ENCODE peak calls at places on chromosomes 1 and 21, in ten cellular contexts. Z is lower lobe of right lung; P is Peyer's patch; H is body of pancreas; S is AG10803; B is A673; C is uterus; K is BE2C; X is CD8-positive, alpha-beta T cell; G is left lung. V is an unnamed sample.

GRCh38 chr1:11701551-11701961 is 10.0 kb downstream of the DRAXIN start:
- DNase-seq in C (no peak), H (no peak), S (no peak), Z (no peak), G (no peak), P (no peak), X (no peak), B (peak; percentile 65), K (no peak), V (no peak)

GRCh38 chr1:20618550-20618949 is 14.7 kb upstream of the PINK1 start:
- DNase-seq in B (no peak), C (peak; percentile 51), S (no peak), X (no peak), G (no peak), Z (no peak), P (no peak), K (no peak), H (no peak), V (no peak)

GRCh38 chr1:193537266-193538003 is 351.0 kb upstream of the B3GALT2 start:
- DNase-seq in P (peak; percentile 79), X (no peak), C (no peak), G (no peak), B (no peak), H (no peak), S (no peak), Z (no peak), K (no peak), V (no peak)

GRCh38 chr1:46996659-46997281 is 26.7 kb upstream of the CYP4X1 start:
- DNase-seq in X (no peak), H (no peak), B (no peak), S (no peak), K (no peak), P (no peak), G (no peak), Z (no peak), C (no peak), V (no peak)

GRCh38 chr21:14982336-14982735 is 82.5 kb downstream of the NRIP1 start:
- DNase-seq in Z (no peak), C (no peak), X (no peak), K (no peak), B (no peak), P (no peak), H (no peak), G (no peak), S (no peak), V (no peak)

GRCh38 chr1:111320066-111320879 is 29.6 kb downstream of the CHIA start:
- DNase-seq in C (no peak), X (no peak), H (no peak), G (no peak), P (no peak), B (no peak), K (no peak), Z (no peak), S (no peak), V (no peak)

GRCh38 chr1:116508984-116509980 is 61.5 kb downstream of the CD58 start:
- DNase-seq in C (no peak), X (no peak), H (no peak), G (no peak), S (peak; percentile 81), K (no peak), Z (no peak), B (no peak), P (peak; percentile 82), V (no peak)

GRCh38 chr1:31639543-31639942 is 5.1 kb downstream of the PEF1 start:
- DNase-seq in C (no peak), H (no peak), B (peak; percentile 15), K (no peak), P (no peak), Z (no peak), S (peak; percentile 79), X (no peak), G (no peak), V (no peak)

DNA sequence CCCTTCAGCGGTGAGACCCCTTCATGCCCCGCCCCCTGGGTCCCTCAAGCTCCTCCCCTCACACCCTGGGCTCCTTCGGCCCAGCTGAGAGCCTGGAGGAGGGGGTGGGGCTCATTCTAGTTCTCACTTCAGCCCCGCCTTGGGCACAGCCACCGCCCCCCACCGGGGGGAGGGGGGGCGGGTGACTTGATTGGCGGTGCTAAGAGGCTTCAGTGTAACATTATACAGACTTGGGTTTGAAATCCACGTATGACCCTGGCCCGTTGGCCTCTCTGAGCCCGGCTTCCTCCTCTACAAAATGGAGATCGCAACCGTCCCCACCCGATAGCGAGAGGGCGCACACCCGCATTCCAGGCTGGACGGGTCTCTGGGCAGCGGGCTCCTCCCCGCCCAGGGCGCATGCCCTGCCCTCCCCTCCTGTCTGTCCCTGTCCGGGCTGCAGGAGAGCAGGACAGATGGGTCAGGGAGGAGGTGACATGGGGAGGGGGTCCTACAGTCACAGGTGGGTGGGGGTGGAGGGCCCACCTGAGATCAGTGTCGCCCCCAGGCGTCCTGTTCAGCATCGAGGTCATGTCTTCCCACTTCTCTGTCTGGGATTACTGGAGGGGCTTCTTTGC is 5.1 kb downstream of the CLCNKB start:
- DNase-seq in S (peak; percentile 24), G (peak; percentile 69), B (peak; percentile 92), K (peak; percentile 75), X (no peak), P (no peak), H (peak; percentile 67), Z (peak; percentile 72), C (peak; percentile 59), V (no peak)
- H3K4me3 ChIP-seq in S (peak overlapping the region; percentile 49), G (peak overlapping the region; percentile 26), B (peak overlapping the region; percentile 45), K (peak overlapping the region; percentile 34), X (peak overlapping the region; percentile 45), P (peak overlapping the region; percentile 26), H (no peak overlapping the region), Z (peak overlapping the region; percentile 54), C (peak overlapping the region; percentile 32), V (no peak overlapping the region)

GRCh38 chr1:160876311-160876710 is 8.7 kb downstream of the ITLN1 start:
- DNase-seq in G (no peak), C (no peak), H (no peak), B (no peak), K (no peak), Z (no peak), S (no peak), X (no peak), P (no peak), V (no peak)

GRCh38 chr1:160874935-160875334 is 10.0 kb downstream of the ITLN1 start:
- DNase-seq in C (no peak), Z (no peak), X (no peak), B (no peak), H (no peak), G (no peak), K (no peak), P (no peak), S (no peak), V (no peak)

GRCh38 chr1:160879056-160879455 is 5.9 kb downstream of the ITLN1 start:
- DNase-seq in K (no peak), H (no peak), G (no peak), C (no peak), B (no peak), S (no peak), Z (no peak), P (no peak), X (no peak), V (no peak)

DNA sequence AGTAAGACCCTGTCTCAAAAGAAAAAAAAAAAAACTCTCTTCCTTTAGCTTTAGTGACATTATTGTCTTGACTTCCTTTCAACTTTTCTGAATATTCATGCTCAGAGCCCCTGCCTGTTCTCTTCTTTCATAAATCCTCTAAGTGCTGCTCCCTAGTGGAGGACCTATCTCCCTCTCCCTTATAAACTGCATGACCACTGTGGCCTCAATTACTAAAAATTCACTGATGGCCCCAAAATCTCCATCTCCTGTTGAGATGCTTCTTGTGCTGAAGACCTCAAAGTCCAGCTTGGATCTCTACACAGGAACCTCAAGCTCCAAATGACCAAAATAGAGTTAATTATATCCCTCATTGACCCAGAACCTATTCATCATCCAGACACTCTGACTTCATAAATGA is 7.8 kb downstream of the ITLN1 start:
- DNase-seq in H (no peak), G (no peak), Z (no peak), X (no peak), K (no peak), S (no peak), P (no peak), C (no peak), B (peak; percentile 49), V (no peak)
- TF ChIP-seq CTCF in H (no peak), G (no peak), Z (no peak), X (peak; percentile 62), K (no peak), S (no peak), P (peak; percentile 47), C (no peak), B (peak; percentile 49), V (peak; percentile 18)

DNA sequence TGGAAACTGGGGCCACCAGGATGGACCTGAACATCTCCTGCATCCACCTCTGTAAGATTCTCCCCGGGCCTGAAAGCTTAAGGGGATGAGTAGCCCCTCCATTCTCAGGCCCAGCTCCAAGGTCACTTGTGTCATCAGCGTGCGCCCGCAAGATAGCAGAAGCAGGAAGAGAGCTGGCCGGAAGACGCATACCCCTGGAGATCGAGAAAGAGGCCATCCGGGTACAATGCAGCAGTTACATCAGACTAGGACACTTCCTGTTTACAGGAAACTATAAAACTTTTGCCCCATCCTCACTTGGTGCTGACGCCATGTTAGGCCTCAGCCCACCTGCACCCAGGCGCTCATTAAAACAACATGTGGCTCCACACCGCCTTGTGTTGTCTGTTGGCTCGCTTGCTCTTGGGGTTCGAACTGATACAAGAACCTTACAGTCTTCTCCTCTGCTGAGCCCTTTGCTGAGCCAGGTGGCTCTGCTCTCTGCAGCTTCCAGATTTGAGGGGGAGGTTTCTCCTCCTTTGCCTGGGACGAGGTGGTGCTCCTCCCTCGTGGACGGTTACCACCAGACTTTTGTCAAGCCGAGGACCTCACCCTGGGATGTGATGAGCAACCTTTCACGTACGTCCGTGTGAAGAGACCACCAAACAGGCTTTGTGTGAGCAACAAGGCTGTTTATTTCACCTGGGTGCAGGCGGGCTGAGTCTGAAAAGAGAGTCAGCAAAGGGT is 277.5 kb upstream of the C1orf174 start:
- DNase-seq in C (no peak), Z (no peak), H (no peak), B (no peak), P (no peak), X (no peak), K (no peak), G (no peak), S (no peak), V (no peak)
- H3K4me3 ChIP-seq in C (no peak overlapping the region), Z (no peak overlapping the region), H (no peak overlapping the region), B (no peak overlapping the region), P (no peak overlapping the region), X (no peak overlapping the region), K (no peak overlapping the region), G (no peak overlapping the region), S (no peak overlapping the region), V (no peak overlapping the region)

GRCh38 chr1:87600070-87600469 is 271.4 kb downstream of the LMO4 start:
- DNase-seq in X (no peak), S (no peak), K (no peak), B (no peak), Z (no peak), P (no peak), H (no peak), G (no peak), C (no peak), V (no peak)

GRCh38 chr1:87595384-87595781 is 266.7 kb downstream of the LMO4 start:
- DNase-seq in K (no peak), H (no peak), G (no peak), C (no peak), Z (no peak), B (no peak), S (no peak), P (no peak), X (no peak), V (no peak)

GRCh38 chr1:87594736-87595383 is 266.2 kb downstream of the LMO4 start:
- DNase-seq in C (no peak), X (no peak), B (no peak), G (no peak), P (no peak), Z (no peak), H (no peak), S (no peak), K (no peak), V (no peak)

GRCh38 chr1:87600848-87601247 is 272.2 kb downstream of the LMO4 start:
- DNase-seq in H (no peak), G (no peak), Z (no peak), K (no peak), C (no peak), X (no peak), S (no peak), B (no peak), P (no peak), V (no peak)

DNA sequence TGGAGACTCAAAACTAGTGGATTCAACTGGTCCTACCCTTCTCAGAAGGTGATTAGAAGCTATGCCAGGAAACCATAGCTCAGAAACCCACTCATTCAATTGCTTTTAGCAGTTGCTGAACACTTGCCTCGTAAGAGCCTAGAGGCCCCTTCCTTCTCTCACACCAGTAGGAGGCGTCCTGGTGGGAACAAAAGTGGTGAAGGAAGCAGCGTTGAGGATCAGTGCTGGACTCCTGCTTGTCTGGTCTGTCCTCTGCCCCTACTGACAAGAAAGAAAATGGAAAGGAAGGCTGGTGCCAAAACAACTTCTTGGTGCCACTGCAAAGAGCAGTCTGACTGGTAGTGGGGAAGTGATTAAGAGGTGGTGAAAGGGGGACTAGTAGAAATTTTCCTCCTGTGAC is 269.7 kb downstream of the LMO4 start:
- DNase-seq in P (no peak), Z (no peak), G (no peak), S (no peak), H (no peak), C (no peak), K (no peak), B (no peak), X (no peak), V (no peak)
- TF ChIP-seq CTCF in P (no peak), Z (no peak), G (no peak), S (no peak), H (no peak), C (no peak), K (peak; percentile 21), B (peak; percentile 41), X (no peak), V (peak; percentile 35)

V was measured in LNCaP clone FGC.